ENCODE peak calls at places on chromosomes 11 and 22, in five cellular contexts. One of them, this sample, is unnamed.

GRCh38 chr22:40040927-40041326 is 46.2 kb downstream of the FAM83F start:
- DNase-seq in coronary artery: peak
- DNase-seq in CD8-positive, alpha-beta T cell: no peak
- DNase-seq in upper lobe of right lung: peak
- DNase-seq in activated B cell treated with CpG ODN at 0.5 μM for 24 hours: no peak
- DNase-seq in this sample: no peak

GRCh38 chr22:48941903-48942625 is 885.6 kb downstream of the BRD1 start:
- DNase-seq in CD8-positive, alpha-beta T cell: no peak
- DNase-seq in upper lobe of right lung: peak
- DNase-seq in coronary artery: peak
- DNase-seq in activated B cell treated with CpG ODN at 0.5 μM for 24 hours: no peak
- DNase-seq in this sample: no peak

GRCh38 chr11:111814106-111814505 is 47.9 kb upstream of the PPP2R1B start:
- DNase-seq in coronary artery: no peak
- DNase-seq in upper lobe of right lung: no peak
- DNase-seq in CD8-positive, alpha-beta T cell: no peak
- DNase-seq in activated B cell treated with CpG ODN at 0.5 μM for 24 hours: no peak
- DNase-seq in this sample: no peak

GRCh38 chr11:72364754-72365153 is 69.6 kb downstream of the CLPB start:
- DNase-seq in CD8-positive, alpha-beta T cell: no peak
- DNase-seq in coronary artery: no peak
- DNase-seq in upper lobe of right lung: no peak
- DNase-seq in activated B cell treated with CpG ODN at 0.5 μM for 24 hours: no peak
- DNase-seq in this sample: no peak

GRCh38 chr11:117734596-117734995 is 62.4 kb downstream of the DSCAML1 start:
- DNase-seq in coronary artery: no peak
- DNase-seq in upper lobe of right lung: peak
- DNase-seq in activated B cell treated with CpG ODN at 0.5 μM for 24 hours: no peak
- DNase-seq in CD8-positive, alpha-beta T cell: no peak
- DNase-seq in this sample: no peak

GRCh38 chr11:131073167-131073566 is 156.9 kb upstream of the SNX19 start:
- DNase-seq in CD8-positive, alpha-beta T cell: no peak
- DNase-seq in coronary artery: no peak
- DNase-seq in activated B cell treated with CpG ODN at 0.5 μM for 24 hours: no peak
- DNase-seq in upper lobe of right lung: no peak
- DNase-seq in this sample: no peak

GRCh38 chr22:41992496-41992895 is 6.1 kb upstream of the WBP2NL start:
- DNase-seq in coronary artery: no peak
- DNase-seq in activated B cell treated with CpG ODN at 0.5 μM for 24 hours: no peak
- DNase-seq in upper lobe of right lung: peak
- DNase-seq in CD8-positive, alpha-beta T cell: no peak
- DNase-seq in this sample: no peak

GRCh38 chr11:64186205-64187165 is 514 bp downstream of the STIP1 start:
- DNase-seq in activated B cell treated with CpG ODN at 0.5 μM for 24 hours: no peak
- DNase-seq in coronary artery: no peak
- DNase-seq in CD8-positive, alpha-beta T cell: peak
- DNase-seq in upper lobe of right lung: no peak
- DNase-seq in this sample: no peak

GRCh38 chr11:12198261-12198925 is 88.0 kb downstream of the MICAL2 start:
- DNase-seq in CD8-positive, alpha-beta T cell: no peak
- DNase-seq in coronary artery: peak
- DNase-seq in activated B cell treated with CpG ODN at 0.5 μM for 24 hours: no peak
- DNase-seq in upper lobe of right lung: peak
- DNase-seq in this sample: no peak

GRCh38 chr11:125341676-125342075 is 154.4 kb downstream of the FEZ1 start:
- DNase-seq in CD8-positive, alpha-beta T cell: no peak
- DNase-seq in upper lobe of right lung: peak
- DNase-seq in coronary artery: peak
- DNase-seq in activated B cell treated with CpG ODN at 0.5 μM for 24 hours: no peak
- DNase-seq in this sample: no peak

GRCh38 chr11:122101625-122102291 is 14.3 kb downstream of the BLID start:
- DNase-seq in upper lobe of right lung: no peak
- DNase-seq in coronary artery: peak
- DNase-seq in CD8-positive, alpha-beta T cell: no peak
- DNase-seq in activated B cell treated with CpG ODN at 0.5 μM for 24 hours: no peak
- DNase-seq in this sample: peak

GRCh38 chr11:103534191-103534590 is 425.0 kb downstream of the DYNC2H1 start:
- DNase-seq in upper lobe of right lung: no peak
- DNase-seq in CD8-positive, alpha-beta T cell: no peak
- DNase-seq in coronary artery: no peak
- DNase-seq in activated B cell treated with CpG ODN at 0.5 μM for 24 hours: no peak
- DNase-seq in this sample: no peak

GRCh38 chr22:46679711-46680269 is 58.3 kb downstream of the CERK start:
- DNase-seq in coronary artery: no peak
- DNase-seq in CD8-positive, alpha-beta T cell: no peak
- DNase-seq in activated B cell treated with CpG ODN at 0.5 μM for 24 hours: no peak
- DNase-seq in upper lobe of right lung: no peak
- DNase-seq in this sample: no peak

GRCh38 chr22:19704355-19705015 is 9.8 kb upstream of the SEPTIN5 start:
- DNase-seq in CD8-positive, alpha-beta T cell: no peak
- DNase-seq in upper lobe of right lung: peak
- DNase-seq in activated B cell treated with CpG ODN at 0.5 μM for 24 hours: no peak
- DNase-seq in coronary artery: no peak
- DNase-seq in this sample: no peak

GRCh38 chr22:35437038-35437437 is 37.1 kb downstream of the MCM5 start:
- DNase-seq in CD8-positive, alpha-beta T cell: no peak
- DNase-seq in activated B cell treated with CpG ODN at 0.5 μM for 24 hours: no peak
- DNase-seq in coronary artery: no peak
- DNase-seq in upper lobe of right lung: no peak
- DNase-seq in this sample: no peak

GRCh38 chr22:45344339-45344738 is 34.6 kb downstream of the FAM118A start:
- DNase-seq in activated B cell treated with CpG ODN at 0.5 μM for 24 hours: no peak
- DNase-seq in upper lobe of right lung: no peak
- DNase-seq in CD8-positive, alpha-beta T cell: no peak
- DNase-seq in coronary artery: no peak
- DNase-seq in this sample: no peak

GRCh38 chr11:129215506-129216245 is 23.6 kb upstream of the ARHGAP32 start:
- DNase-seq in activated B cell treated with CpG ODN at 0.5 μM for 24 hours: no peak
- DNase-seq in coronary artery: no peak
- DNase-seq in upper lobe of right lung: no peak
- DNase-seq in CD8-positive, alpha-beta T cell: no peak
- DNase-seq in this sample: no peak

GRCh38 chr11:117523680-117524079 is 196.0 kb downstream of the CEP164 start:
- DNase-seq in CD8-positive, alpha-beta T cell: no peak
- DNase-seq in coronary artery: no peak
- DNase-seq in activated B cell treated with CpG ODN at 0.5 μM for 24 hours: no peak
- DNase-seq in upper lobe of right lung: no peak
- DNase-seq in this sample: no peak

GRCh38 chr11:72671144-72672099 is 2.8 kb downstream of the PDE2A start:
- DNase-seq in upper lobe of right lung: no peak
- DNase-seq in coronary artery: no peak
- DNase-seq in activated B cell treated with CpG ODN at 0.5 μM for 24 hours: no peak
- DNase-seq in CD8-positive, alpha-beta T cell: no peak
- DNase-seq in this sample: no peak

GRCh38 chr22:38707346-38707745 is 1.6 kb downstream of the GTPBP1 start:
- DNase-seq in activated B cell treated with CpG ODN at 0.5 μM for 24 hours: no peak
- DNase-seq in coronary artery: no peak
- DNase-seq in upper lobe of right lung: no peak
- DNase-seq in CD8-positive, alpha-beta T cell: no peak
- DNase-seq in this sample: no peak

GRCh38 chr11:106344392-106344791 is 266.9 kb downstream of the AASDHPPT start:
- DNase-seq in upper lobe of right lung: no peak
- DNase-seq in coronary artery: no peak
- DNase-seq in CD8-positive, alpha-beta T cell: no peak
- DNase-seq in activated B cell treated with CpG ODN at 0.5 μM for 24 hours: no peak
- DNase-seq in this sample: no peak

GRCh38 chr11:128240546-128240945 is 346.8 kb downstream of the ETS1 start:
- DNase-seq in coronary artery: no peak
- DNase-seq in CD8-positive, alpha-beta T cell: no peak
- DNase-seq in activated B cell treated with CpG ODN at 0.5 μM for 24 hours: no peak
- DNase-seq in upper lobe of right lung: no peak
- DNase-seq in this sample: no peak

GRCh38 chr11:100619484-100619883 is 67.6 kb upstream of the ARHGAP42 start:
- DNase-seq in coronary artery: no peak
- DNase-seq in upper lobe of right lung: no peak
- DNase-seq in CD8-positive, alpha-beta T cell: no peak
- DNase-seq in activated B cell treated with CpG ODN at 0.5 μM for 24 hours: no peak
- DNase-seq in this sample: no peak

GRCh38 chr11:119664063-119664572 is 64.9 kb downstream of the NECTIN1 start:
- DNase-seq in coronary artery: no peak
- DNase-seq in upper lobe of right lung: no peak
- DNase-seq in CD8-positive, alpha-beta T cell: no peak
- DNase-seq in activated B cell treated with CpG ODN at 0.5 μM for 24 hours: no peak
- DNase-seq in this sample: no peak

GRCh38 chr22:19674129-19674928 is 40.0 kb upstream of the SEPTIN5 start:
- DNase-seq in coronary artery: no peak
- DNase-seq in CD8-positive, alpha-beta T cell: no peak
- DNase-seq in upper lobe of right lung: no peak
- DNase-seq in activated B cell treated with CpG ODN at 0.5 μM for 24 hours: no peak
- DNase-seq in this sample: no peak

GRCh38 chr11:10899542-10899830 is 41.6 kb upstream of the ZBED5 start:
- DNase-seq in CD8-positive, alpha-beta T cell: no peak
- DNase-seq in upper lobe of right lung: peak
- DNase-seq in coronary artery: peak
- DNase-seq in activated B cell treated with CpG ODN at 0.5 μM for 24 hours: no peak
- DNase-seq in this sample: no peak

GRCh38 chr22:27991586-27992293 is 72.7 kb upstream of the PITPNB start:
- DNase-seq in CD8-positive, alpha-beta T cell: no peak
- DNase-seq in coronary artery: peak
- DNase-seq in activated B cell treated with CpG ODN at 0.5 μM for 24 hours: no peak
- DNase-seq in upper lobe of right lung: no peak
- DNase-seq in this sample: no peak
- TF ChIP-seq CTCF in CD8-positive, alpha-beta T cell: no peak
- TF ChIP-seq CTCF in coronary artery: no peak
- TF ChIP-seq CTCF in activated B cell treated with CpG ODN at 0.5 μM for 24 hours: no peak
- TF ChIP-seq CTCF in upper lobe of right lung: no peak
- TF ChIP-seq CTCF in this sample: no peak

GRCh38 chr11:59263225-59263894 is 50.6 kb upstream of the MPEG1 start:
- DNase-seq in coronary artery: no peak
- DNase-seq in CD8-positive, alpha-beta T cell: no peak
- DNase-seq in upper lobe of right lung: no peak
- DNase-seq in activated B cell treated with CpG ODN at 0.5 μM for 24 hours: peak
- DNase-seq in this sample: no peak
- TF ChIP-seq CTCF in coronary artery: no peak
- TF ChIP-seq CTCF in CD8-positive, alpha-beta T cell: no peak
- TF ChIP-seq CTCF in upper lobe of right lung: peak
- TF ChIP-seq CTCF in activated B cell treated with CpG ODN at 0.5 μM for 24 hours: no peak
- TF ChIP-seq CTCF in this sample: no peak

DNA sequence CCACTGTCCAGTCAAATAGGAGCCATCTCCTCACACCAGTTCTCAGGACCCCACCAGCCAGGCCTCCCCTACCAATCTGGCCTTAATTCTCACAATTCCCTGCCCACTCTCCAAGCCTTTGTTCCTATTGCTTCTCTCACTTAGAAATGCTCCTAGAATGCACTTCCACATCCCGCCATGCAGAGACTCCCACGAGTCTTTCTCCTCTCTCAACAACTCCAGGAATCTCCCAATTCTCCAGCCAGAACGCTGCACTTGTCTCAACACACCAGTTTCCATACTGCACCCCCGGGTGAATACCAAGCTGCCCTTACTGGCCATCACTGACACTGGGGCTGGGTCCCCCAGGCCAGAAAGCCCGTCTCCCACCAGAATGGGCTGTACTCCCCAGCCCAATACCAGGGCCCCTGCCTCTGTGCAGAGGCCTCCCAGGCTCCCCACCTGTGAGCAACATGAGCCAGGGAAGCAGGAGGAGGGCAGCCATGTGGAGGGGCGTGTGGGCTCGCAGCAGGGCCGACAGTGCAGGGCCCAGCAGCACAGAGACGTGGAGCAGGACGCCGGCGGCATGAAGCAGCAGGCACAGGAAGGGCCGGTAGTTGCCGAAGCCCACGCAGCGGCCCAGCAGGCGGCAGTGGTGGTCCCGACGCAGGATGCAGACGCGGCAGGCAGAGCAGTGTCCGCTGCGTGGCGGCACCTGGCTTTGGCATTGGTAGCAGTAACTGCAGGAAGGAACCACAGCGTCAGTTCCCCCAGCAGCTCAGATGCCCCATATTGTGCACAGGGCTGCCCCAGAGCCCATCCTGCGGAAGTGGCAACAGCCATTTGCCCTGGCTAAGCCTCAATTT is 2.4 kb downstream of the ZDHHC24 start:
- DNase-seq in activated B cell treated with CpG ODN at 0.5 μM for 24 hours: peak
- DNase-seq in upper lobe of right lung: no peak
- DNase-seq in CD8-positive, alpha-beta T cell: peak
- DNase-seq in coronary artery: no peak
- DNase-seq in this sample: no peak
- TF ChIP-seq CTCF in activated B cell treated with CpG ODN at 0.5 μM for 24 hours: no peak
- TF ChIP-seq CTCF in upper lobe of right lung: peak
- TF ChIP-seq CTCF in CD8-positive, alpha-beta T cell: peak
- TF ChIP-seq CTCF in coronary artery: no peak
- TF ChIP-seq CTCF in this sample: no peak

GRCh38 chr22:37546436-37547248 is 13.6 kb upstream of the CDC42EP1 start:
- DNase-seq in coronary artery: peak
- DNase-seq in upper lobe of right lung: peak
- DNase-seq in activated B cell treated with CpG ODN at 0.5 μM for 24 hours: no peak
- DNase-seq in CD8-positive, alpha-beta T cell: no peak
- DNase-seq in this sample: no peak
- TF ChIP-seq CTCF in coronary artery: no peak
- TF ChIP-seq CTCF in upper lobe of right lung: peak
- TF ChIP-seq CTCF in activated B cell treated with CpG ODN at 0.5 μM for 24 hours: no peak
- TF ChIP-seq CTCF in CD8-positive, alpha-beta T cell: no peak
- TF ChIP-seq CTCF in this sample: no peak

GRCh38 chr11:87300640-87301381 is 263.1 kb downstream of the TMEM135 start:
- DNase-seq in coronary artery: no peak
- DNase-seq in activated B cell treated with CpG ODN at 0.5 μM for 24 hours: no peak
- DNase-seq in upper lobe of right lung: no peak
- DNase-seq in CD8-positive, alpha-beta T cell: no peak
- DNase-seq in this sample: no peak
- TF ChIP-seq CTCF in coronary artery: no peak
- TF ChIP-seq CTCF in activated B cell treated with CpG ODN at 0.5 μM for 24 hours: no peak
- TF ChIP-seq CTCF in upper lobe of right lung: no peak
- TF ChIP-seq CTCF in CD8-positive, alpha-beta T cell: no peak
- TF ChIP-seq CTCF in this sample: no peak

GRCh38 chr22:17945851-17946690 is 78.3 kb downstream of the MICAL3 start:
- DNase-seq in upper lobe of right lung: no peak
- DNase-seq in CD8-positive, alpha-beta T cell: no peak
- DNase-seq in activated B cell treated with CpG ODN at 0.5 μM for 24 hours: no peak
- DNase-seq in coronary artery: no peak
- DNase-seq in this sample: no peak
- TF ChIP-seq CTCF in upper lobe of right lung: no peak
- TF ChIP-seq CTCF in CD8-positive, alpha-beta T cell: no peak
- TF ChIP-seq CTCF in activated B cell treated with CpG ODN at 0.5 μM for 24 hours: no peak
- TF ChIP-seq CTCF in coronary artery: no peak
- TF ChIP-seq CTCF in this sample: no peak

This sample was measured in omental fat pad.